ENCODE peak calls at places on chromosomes 11 and 22, in ten cellular contexts. H is fibroblast of lung, R is keratinocyte, A is GM12878, P is HCT116, V is mammary epithelial cell, M is neural progenitor cell, C is GM23338, U is K562, B is GM23248. G is an unnamed sample. For H3K27me3, the result is how much of the 10 kb centered on the place peaks cover.

GRCh38 chr11:73326929-73327811 is 19.1 kb downstream of the ARHGEF17 start:
- DNase-seq in H (peak), R (no peak), A (peak), P (no peak), V (peak), M (no peak), C (no peak), U (no peak), B (peak), G (no peak)

GRCh38 chr11:40285520-40285919 is 1173.9 kb downstream of the LRRC4C start:
- DNase-seq in H (no peak), R (no peak), A (no peak), P (no peak), V (no peak), M (no peak), C (no peak), U (no peak), B (no peak), G (no peak)

GRCh38 chr11:43427971-43428370 is 69.3 kb downstream of the TTC17 start:
- DNase-seq in H (no peak), R (no peak), A (no peak), P (no peak), V (no peak), M (no peak), C (no peak), U (no peak), B (no peak), G (no peak)

GRCh38 chr11:6505577-6506240 is 8.6 kb downstream of the DNHD1 start:
- DNase-seq in H (peak), R (peak), A (no peak), P (peak), V (peak), M (peak), C (peak), U (peak), B (peak), G (peak)

GRCh38 chr22:36544107-36544620 is 15.2 kb upstream of the EIF3D start:
- DNase-seq in H (no peak), R (no peak), A (no peak), P (no peak), V (peak), M (no peak), C (no peak), U (no peak), B (peak), G (no peak)

GRCh38 chr22:19289475-19290161 is 1.9 kb downstream of the CLTCL1 start:
- DNase-seq in H (peak), R (peak), A (no peak), P (no peak), V (peak), M (no peak), C (no peak), U (peak), B (peak), G (peak)

GRCh38 chr11:64802370-64803162 is 448 bp downstream of the MAP4K2 start:
- DNase-seq in H (no peak), R (no peak), A (no peak), P (no peak), V (no peak), M (no peak), C (peak), U (peak), B (no peak), G (no peak)

GRCh38 chr11:43830928-43831440 is 49.6 kb upstream of the ALKBH3 start:
- DNase-seq in H (peak), R (peak), A (no peak), P (peak), V (peak), M (no peak), C (no peak), U (no peak), B (peak), G (peak)

GRCh38 chr11:20310596-20311394 is 52.7 kb upstream of the HTATIP2 start:
- DNase-seq in H (no peak), R (no peak), A (no peak), P (no peak), V (no peak), M (peak), C (no peak), U (no peak), B (no peak), G (no peak)

GRCh38 chr11:33857924-33858323 is 34.0 kb downstream of the LMO2 start:
- DNase-seq in H (peak), R (peak), A (peak), P (peak), V (peak), M (peak), C (peak), U (peak), B (peak), G (peak)

GRCh38 chr11:61699737-61700160 is 19.6 kb downstream of the DAGLA start:
- DNase-seq in H (no peak), R (no peak), A (no peak), P (no peak), V (no peak), M (no peak), C (no peak), U (no peak), B (no peak), G (peak)

GRCh38 chr11:1236316-1237127 is 13.7 kb downstream of the MUC5B start:
- DNase-seq in H (no peak), R (no peak), A (no peak), P (no peak), V (no peak), M (no peak), C (no peak), U (no peak), B (no peak), G (no peak)

GRCh38 chr11:15911377-15912044 is 444.8 kb downstream of the SOX6 start:
- DNase-seq in H (peak), R (no peak), A (no peak), P (no peak), V (no peak), M (no peak), C (no peak), U (no peak), B (no peak), G (peak)

GRCh38 chr22:44473580-44473979 is 24.5 kb downstream of the RTL6 start:
- DNase-seq in H (no peak), R (no peak), A (no peak), P (no peak), V (no peak), M (no peak), C (no peak), U (no peak), B (no peak), G (no peak)

GRCh38 chr11:86523738-86524602 is 148.4 kb downstream of the ME3 start:
- DNase-seq in H (peak), R (peak), A (no peak), P (peak), V (peak), M (no peak), C (no peak), U (peak), B (peak), G (peak)

GRCh38 chr22:21942407-21942895 is 10.2 kb downstream of the PPM1F start:
- DNase-seq in H (peak), R (peak), A (no peak), P (peak), V (peak), M (no peak), C (no peak), U (no peak), B (peak), G (no peak)

GRCh38 chr11:9956483-9956882 is 292.6 kb downstream of the SWAP70 start:
- DNase-seq in H (peak), R (no peak), A (no peak), P (no peak), V (no peak), M (no peak), C (no peak), U (no peak), B (no peak), G (no peak)

GRCh38 chr11:134532921-134533421 is 120.9 kb upstream of the B3GAT1 start:
- DNase-seq in H (no peak), R (no peak), A (no peak), P (no peak), V (no peak), M (no peak), C (no peak), U (no peak), B (no peak), G (no peak)
- H3K27me3 ChIP-seq in H (under half), R (under half), A (under half), P (under half), V (under half), M (under half), C (under half), U (under half), B (under half), G (under half)

DNA sequence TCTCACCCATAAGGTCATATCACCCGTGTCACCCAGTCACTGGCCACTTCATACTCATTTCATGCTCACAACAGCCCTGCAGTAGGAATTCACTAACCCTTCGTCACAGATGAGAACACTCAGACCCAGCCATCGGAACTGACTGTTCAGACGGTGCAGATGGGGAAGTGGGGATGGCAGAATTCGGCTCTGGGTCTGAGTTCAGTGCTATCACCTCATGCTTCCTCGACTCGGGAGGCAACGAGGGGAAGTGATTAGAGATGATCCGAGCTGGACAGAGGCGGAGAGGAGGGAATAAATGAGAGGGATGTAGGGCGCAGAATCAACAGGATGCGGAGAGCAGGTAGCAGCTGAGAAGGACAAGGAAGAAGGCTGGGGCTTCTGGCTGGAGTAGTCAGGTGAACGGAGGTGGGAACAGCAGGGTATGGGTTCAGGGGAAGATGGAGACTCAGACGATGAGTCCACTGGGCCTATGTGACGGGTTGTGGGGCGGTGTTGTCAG is 4.7 kb downstream of the B3GNT6 start:
- DNase-seq in H (no peak), R (no peak), A (no peak), P (no peak), V (no peak), M (no peak), C (no peak), U (no peak), B (peak), G (no peak)
- TF ChIP-seq EZH2 in H (no peak), R (no peak), A (no peak), P (no peak), V (no peak), M (no peak), C (no peak), U (no peak), B (no peak), G (no peak)

GRCh38 chr22:45970709-45971388 is 6.1 kb downstream of the WNT7B start:
- DNase-seq in H (peak), R (no peak), A (no peak), P (no peak), V (no peak), M (peak), C (peak), U (no peak), B (peak), G (no peak)

GRCh38 chr22:45969414-45969799 is 7.6 kb downstream of the WNT7B start:
- DNase-seq in H (no peak), R (no peak), A (no peak), P (no peak), V (no peak), M (peak), C (peak), U (no peak), B (no peak), G (no peak)

GRCh38 chr22:45968751-45969413 is 8.1 kb downstream of the WNT7B start:
- DNase-seq in H (peak), R (peak), A (no peak), P (peak), V (peak), M (no peak), C (no peak), U (no peak), B (peak), G (no peak)

GRCh38 chr22:45971389-45972028 is 5.5 kb downstream of the WNT7B start:
- DNase-seq in H (no peak), R (no peak), A (no peak), P (no peak), V (no peak), M (peak), C (peak), U (no peak), B (peak), G (no peak)

GRCh38 chr22:45969801-45970464 is 7.0 kb downstream of the WNT7B start:
- DNase-seq in H (no peak), R (no peak), A (no peak), P (no peak), V (no peak), M (no peak), C (no peak), U (no peak), B (no peak), G (no peak)
- H3K27me3 ChIP-seq in H (under half), R (under half), A (under half), P (under half), V (under half), M (half or more), C (half or more), U (under half), B (under half), G (half or more)

GRCh38 chr22:37559901-37560681 is at the start of gene CDC42EP1:
- DNase-seq in H (peak), R (no peak), A (no peak), P (no peak), V (no peak), M (peak), C (peak), U (peak), B (peak), G (peak)

GRCh38 chr22:37559521-37559900 is 769 bp upstream of the CDC42EP1 start:
- DNase-seq in H (no peak), R (no peak), A (no peak), P (no peak), V (no peak), M (no peak), C (no peak), U (no peak), B (no peak), G (no peak)

GRCh38 chr22:37562049-37562784 is 1.9 kb downstream of the CDC42EP1 start:
- DNase-seq in H (no peak), R (no peak), A (no peak), P (no peak), V (no peak), M (no peak), C (no peak), U (no peak), B (no peak), G (no peak)

GRCh38 chr22:37561209-37562048 is 1.1 kb downstream of the CDC42EP1 start:
- DNase-seq in H (peak), R (no peak), A (no peak), P (peak), V (peak), M (peak), C (peak), U (peak), B (peak), G (peak)

GRCh38 chr22:37560682-37561208 is 465 bp downstream of the CDC42EP1 start:
- DNase-seq in H (peak), R (no peak), A (no peak), P (no peak), V (no peak), M (peak), C (peak), U (peak), B (peak), G (peak)
- TF ChIP-seq EZH2 in H (no peak), R (no peak), A (no peak), P (no peak), V (no peak), M (no peak), C (peak), U (no peak), B (no peak), G (no peak)

GRCh38 chr22:41915783-41916493 is 1.1 kb upstream of the SHISA8 start:
- DNase-seq in H (no peak), R (no peak), A (no peak), P (no peak), V (no peak), M (peak), C (no peak), U (no peak), B (no peak), G (no peak)
- H3K27me3 ChIP-seq in H (under half), R (half or more), A (under half), P (under half), V (under half), M (half or more), C (half or more), U (under half), B (under half), G (half or more)

GRCh38 chr11:36375348-36376314 is 79.5 kb downstream of the PRR5L start:
- DNase-seq in H (no peak), R (no peak), A (no peak), P (no peak), V (no peak), M (peak), C (peak), U (no peak), B (peak), G (no peak)
- TF ChIP-seq EZH2 in H (no peak), R (no peak), A (no peak), P (no peak), V (no peak), M (no peak), C (no peak), U (no peak), B (no peak), G (no peak)

GRCh38 chr11:77868744-77869143 is 47.8 kb downstream of the AAMDC start:
- DNase-seq in H (no peak), R (no peak), A (no peak), P (no peak), V (no peak), M (no peak), C (no peak), U (no peak), B (no peak), G (no peak)

DNA sequence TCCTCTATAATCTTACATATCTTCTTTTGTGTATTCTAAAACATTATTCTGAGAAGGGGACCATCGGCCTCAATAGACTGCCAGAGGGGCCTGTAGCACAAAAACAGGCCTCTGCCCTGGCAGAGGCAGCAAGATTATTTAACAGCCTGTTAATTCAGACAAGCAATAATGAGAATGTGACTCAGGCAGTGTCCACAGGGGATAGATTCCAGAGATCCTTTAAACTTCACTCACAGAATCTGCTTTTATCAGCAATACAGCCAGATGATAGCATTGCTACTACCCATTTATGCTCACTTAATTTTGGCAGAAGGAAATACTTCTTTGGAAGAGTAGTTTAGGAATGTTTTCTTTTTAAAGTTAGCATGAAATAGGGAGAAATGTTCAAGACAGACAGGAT is 44.9 kb downstream of the AAMDC start:
- DNase-seq in H (no peak), R (no peak), A (no peak), P (no peak), V (no peak), M (no peak), C (no peak), U (no peak), B (peak), G (no peak)
- H3K27me3 ChIP-seq in H (under half), R (under half), A (under half), P (under half), V (under half), M (under half), C (under half), U (under half), B (under half), G (under half)

DNA sequence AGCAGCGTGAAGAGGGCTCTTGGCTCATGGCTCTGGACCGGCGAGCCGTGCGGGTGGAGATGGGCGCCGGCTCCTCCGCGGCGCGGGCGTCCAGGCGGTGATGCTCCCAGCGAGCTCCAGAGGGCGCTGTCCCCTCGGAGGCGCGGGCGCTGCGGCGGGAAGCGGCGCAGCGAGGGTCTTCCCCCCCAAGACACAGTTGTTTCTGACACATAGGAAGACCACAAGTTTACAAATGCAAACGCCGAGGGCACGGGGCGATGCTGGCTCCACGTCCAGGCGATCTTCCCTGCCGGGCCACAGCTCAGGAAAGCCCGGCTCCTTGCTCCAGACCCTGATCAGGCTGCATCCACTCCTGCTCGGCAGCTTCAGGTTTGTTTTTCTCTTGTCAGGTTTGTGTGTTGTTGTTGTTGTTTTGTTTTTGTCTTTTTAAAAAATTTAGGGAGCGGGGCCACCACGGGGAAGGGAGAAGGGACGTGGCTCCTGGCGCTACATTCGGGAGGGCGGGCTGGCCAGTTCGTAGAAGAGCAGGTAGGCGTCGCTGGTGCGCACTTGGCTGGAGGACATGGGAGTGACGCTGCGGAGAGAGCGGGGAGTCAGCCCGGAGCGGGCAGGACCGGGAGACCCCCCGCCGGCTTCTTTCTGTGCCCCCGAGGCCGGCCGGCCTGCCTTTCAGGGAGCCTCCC is 10.0 kb upstream of the MFRP start:
- DNase-seq in H (peak), R (no peak), A (no peak), P (peak), V (no peak), M (peak), C (peak), U (peak), B (peak), G (peak)
- TF ChIP-seq EZH2 in H (no peak), R (no peak), A (no peak), P (no peak), V (no peak), M (peak), C (no peak), U (no peak), B (no peak), G (no peak)

G was measured in hepatocyte.